ENCODE peak calls at places on chromosomes 13 and 19, in six cellular contexts. S is osteoblast, F is brain microvascular endothelial cell, I is left colon, Z is stomach, G is AG20443. M is an unnamed sample.

GRCh38 chr13:77494226-77494625 is 41.3 kb upstream of the SCEL start:
- DNase-seq in S (no peak), F (no peak), I (no peak), Z (no peak), G (no peak), M (no peak)

GRCh38 chr13:73731564-73731963 is 402.6 kb downstream of the KLF12 start:
- DNase-seq in S (no peak), F (no peak), I (no peak), Z (no peak), G (no peak), M (no peak)

GRCh38 chr13:37905736-37906135 is 36.2 kb upstream of the TRPC4 start:
- DNase-seq in S (no peak), F (no peak), I (no peak), Z (no peak), G (peak), M (no peak)

GRCh38 chr19:3175761-3176714 is 2.5 kb upstream of the S1PR4 start:
- DNase-seq in S (no peak), F (no peak), I (peak), Z (peak), G (peak), M (peak)

GRCh38 chr13:113843864-113844556 is 19.9 kb downstream of the GAS6 start:
- DNase-seq in S (no peak), F (no peak), I (peak), Z (no peak), G (no peak), M (no peak)

GRCh38 chr19:50002386-50002960 is 22.7 kb downstream of the VRK3 start:
- DNase-seq in S (no peak), F (no peak), I (no peak), Z (no peak), G (no peak), M (no peak)

GRCh38 chr19:56827708-56828107 is 12.8 kb downstream of the PEG3 start:
- DNase-seq in S (no peak), F (no peak), I (no peak), Z (no peak), G (no peak), M (no peak)

GRCh38 chr19:11444059-11444458 is 8.6 kb downstream of the PRKCSH start:
- DNase-seq in S (peak), F (no peak), I (no peak), Z (no peak), G (no peak), M (no peak)

GRCh38 chr19:17214531-17215124 is 529 bp upstream of the USE1 start:
- DNase-seq in S (peak), F (no peak), I (no peak), Z (no peak), G (peak), M (no peak)

GRCh38 chr19:47274891-47275865 is 493 bp downstream of the INAFM1 start:
- DNase-seq in S (peak), F (no peak), I (peak), Z (no peak), G (peak), M (no peak)

GRCh38 chr19:49415102-49415809 is 8.0 kb downstream of the PTH2 start:
- DNase-seq in S (peak), F (peak), I (no peak), Z (no peak), G (no peak), M (no peak)

GRCh38 chr19:44598880-44599279 is 14.5 kb upstream of the IGSF23 start:
- DNase-seq in S (no peak), F (no peak), I (peak), Z (peak), G (no peak), M (no peak)

M was measured in HFF-Myc.